ENCODE peak calls at places on chromosome 4, in ten cellular contexts. O is left lung; P is CD4-positive, CD25-positive, alpha-beta regulatory T cell; G is activated CD8-positive, alpha-beta T cell treated with anti-CD3 and anti-CD28 coated beads, Interleukin-2, amount 10 ng/mL, durations not matched to agents 7 days and 5 days; Y is head of caudate nucleus; S is astrocyte of the spinal cord; F is NCI-H1417; W is AG08396; J is Right ventricle myocardium inferior; C is hypothalamus. I is an unnamed sample.

GRCh38 chr4:185128272-185129119 is 14.6 kb upstream of the SLC25A4 start:
- DNase-seq in W (peak; percentile 58), S (no peak), F (peak; percentile 85), Y (peak; percentile 17), O (no peak), G (no peak), C (no peak), P (peak; percentile 47), J (peak; percentile 66), I (peak; percentile 76)

GRCh38 chr4:129821963-129822362 is 726.0 kb downstream of the C4orf33 start:
- DNase-seq in O (no peak), S (no peak), W (no peak), C (no peak), G (no peak), J (no peak), Y (no peak), F (no peak), P (no peak), I (no peak)

GRCh38 chr4:81214518-81215218 is 354 bp downstream of the PRKG2 start:
- DNase-seq in G (no peak), F (peak; percentile 71), P (peak; percentile 1), S (peak; percentile 31), O (peak; percentile 35), Y (peak; percentile 2), W (peak; percentile 47), C (no peak), J (no peak), I (peak; percentile 55)

GRCh38 chr4:54061067-54061466 is 3.3 kb downstream of the CHIC2 start:
- DNase-seq in F (no peak), S (no peak), Y (no peak), O (no peak), W (no peak), J (no peak), C (no peak), G (no peak), P (no peak), I (no peak)

GRCh38 chr4:6962211-6963041 is 52.8 kb downstream of the TBC1D14 start:
- DNase-seq in C (no peak), F (peak; percentile 95), Y (peak; percentile 75), S (no peak), P (no peak), J (no peak), O (no peak), G (no peak), W (no peak), I (no peak)

GRCh38 chr4:135508006-135508714 is 1306.6 kb upstream of the PABPC4L start:
- DNase-seq in Y (no peak), G (no peak), O (no peak), F (no peak), J (no peak), W (peak; percentile 3), P (no peak), C (no peak), S (peak; percentile 89), I (no peak)

GRCh38 chr4:99947608-99948007 is 1.2 kb upstream of the DNAJB14 start:
- DNase-seq in C (no peak), G (no peak), J (no peak), O (no peak), F (peak; percentile 25), Y (no peak), S (no peak), P (no peak), W (no peak), I (no peak)

GRCh38 chr4:8760561-8760960 is 111.1 kb downstream of the HMX1 start:
- DNase-seq in Y (no peak), W (no peak), F (no peak), C (no peak), S (no peak), J (peak; percentile 49), G (no peak), O (peak; percentile 22), P (no peak), I (peak; percentile 54)

GRCh38 chr4:152063301-152064235 is 302.8 kb upstream of the GATB start:
- DNase-seq in C (no peak), Y (peak; percentile 35), G (peak; percentile 46), W (peak; percentile 20), S (no peak), O (no peak), F (peak; percentile 84), P (peak; percentile 48), J (no peak), I (no peak)

GRCh38 chr4:122450847-122451246 is 5.7 kb downstream of the IL2 start:
- DNase-seq in J (no peak), C (no peak), O (no peak), P (peak; percentile 10), Y (no peak), G (peak; percentile 26), W (peak; percentile 5), S (peak; percentile 8), F (peak; percentile 46), I (no peak)

I was measured in kidney.